ENCODE peak calls at places on chromosomes 2 and 18, in six cellular contexts. One of them, this sample, is unnamed.
A peak's percentile ranks its signal among the peaks of the same experiment; 100 is the strongest.

GRCh38 chr2:206149330-206149729 is 9.9 kb downstream of the NDUFS1 start:
- DNase-seq in mesendoderm: no peak
- DNase-seq in mesenchymal stem cell: no peak
- DNase-seq in H1: no peak
- DNase-seq in trophoblast cell: no peak
- DNase-seq in IMR-90: no peak
- DNase-seq in this sample: no peak

GRCh38 chr2:171991027-171991426 is 8.7 kb upstream of the METAP1D start:
- DNase-seq in trophoblast cell: no peak
- DNase-seq in mesenchymal stem cell: no peak
- DNase-seq in H1: no peak
- DNase-seq in mesendoderm: no peak
- DNase-seq in IMR-90: no peak
- DNase-seq in this sample: no peak

GRCh38 chr18:23239885-23240608 is 104.8 kb downstream of the CABLES1 start:
- DNase-seq in mesendoderm: peak; percentile 74
- DNase-seq in IMR-90: no peak
- DNase-seq in mesenchymal stem cell: no peak
- DNase-seq in trophoblast cell: no peak
- DNase-seq in H1: no peak
- DNase-seq in this sample: no peak

GRCh38 chr2:98295721-98296414 is 50.4 kb upstream of the CNGA3 start:
- DNase-seq in trophoblast cell: no peak
- DNase-seq in IMR-90: no peak
- DNase-seq in H1: no peak
- DNase-seq in mesendoderm: no peak
- DNase-seq in mesenchymal stem cell: no peak
- DNase-seq in this sample: no peak

GRCh38 chr2:83168377-83168776 is 1290.7 kb downstream of the SUCLG1 start:
- DNase-seq in mesenchymal stem cell: no peak
- DNase-seq in IMR-90: no peak
- DNase-seq in mesendoderm: no peak
- DNase-seq in H1: no peak
- DNase-seq in trophoblast cell: no peak
- DNase-seq in this sample: no peak

GRCh38 chr2:57733959-57734358 is 312.6 kb upstream of the VRK2 start:
- DNase-seq in mesenchymal stem cell: no peak
- DNase-seq in mesendoderm: no peak
- DNase-seq in H1: no peak
- DNase-seq in IMR-90: no peak
- DNase-seq in trophoblast cell: no peak
- DNase-seq in this sample: no peak

GRCh38 chr18:59697236-59697932 is at the start of gene CCBE1:
- DNase-seq in mesenchymal stem cell: peak; percentile 64
- DNase-seq in trophoblast cell: peak; percentile 26
- DNase-seq in H1: peak; percentile 96
- DNase-seq in IMR-90: peak; percentile 71
- DNase-seq in mesendoderm: peak; percentile 79
- DNase-seq in this sample: peak; percentile 81

GRCh38 chr2:148130571-148130970 is 109.7 kb downstream of the MBD5 start:
- DNase-seq in H1: no peak
- DNase-seq in IMR-90: peak; percentile 77
- DNase-seq in mesendoderm: no peak
- DNase-seq in mesenchymal stem cell: peak; percentile 38
- DNase-seq in trophoblast cell: no peak
- DNase-seq in this sample: no peak

GRCh38 chr2:61887684-61888303 is 662 bp downstream of the CCT4 start:
- DNase-seq in IMR-90: peak; percentile 36
- DNase-seq in mesenchymal stem cell: peak; percentile 57
- DNase-seq in H1: no peak
- DNase-seq in mesendoderm: peak; percentile 36
- DNase-seq in trophoblast cell: no peak
- DNase-seq in this sample: peak; percentile 8
- H4K8ac ChIP-seq in IMR-90: peak overlapping the region; percentile 81
- H4K8ac ChIP-seq in mesenchymal stem cell: peak overlapping the region; percentile 98
- H4K8ac ChIP-seq in H1: peak overlapping the region; percentile 99
- H4K8ac ChIP-seq in mesendoderm: no peak overlapping the region
- H4K8ac ChIP-seq in trophoblast cell: peak overlapping the region; percentile 98
- H4K8ac ChIP-seq in this sample: no peak overlapping the region

GRCh38 chr2:142065700-142066099 is 65.1 kb downstream of the LRP1B start:
- DNase-seq in H1: no peak
- DNase-seq in IMR-90: no peak
- DNase-seq in trophoblast cell: no peak
- DNase-seq in mesendoderm: no peak
- DNase-seq in mesenchymal stem cell: no peak
- DNase-seq in this sample: no peak

GRCh38 chr2:142061733-142062132 is 69.1 kb downstream of the LRP1B start:
- DNase-seq in mesenchymal stem cell: peak; percentile 4
- DNase-seq in IMR-90: no peak
- DNase-seq in H1: no peak
- DNase-seq in mesendoderm: no peak
- DNase-seq in trophoblast cell: no peak
- DNase-seq in this sample: no peak

GRCh38 chr2:142069489-142069888 is 61.3 kb downstream of the LRP1B start:
- DNase-seq in H1: no peak
- DNase-seq in mesendoderm: no peak
- DNase-seq in IMR-90: no peak
- DNase-seq in mesenchymal stem cell: no peak
- DNase-seq in trophoblast cell: no peak
- DNase-seq in this sample: no peak

GRCh38 chr2:142065156-142065555 is 65.7 kb downstream of the LRP1B start:
- DNase-seq in IMR-90: no peak
- DNase-seq in trophoblast cell: no peak
- DNase-seq in H1: no peak
- DNase-seq in mesenchymal stem cell: no peak
- DNase-seq in mesendoderm: no peak
- DNase-seq in this sample: no peak
- H3K27ac ChIP-seq in IMR-90: no peak overlapping the region
- H3K27ac ChIP-seq in trophoblast cell: no peak overlapping the region
- H3K27ac ChIP-seq in H1: no peak overlapping the region
- H3K27ac ChIP-seq in mesenchymal stem cell: no peak overlapping the region
- H3K27ac ChIP-seq in mesendoderm: no peak overlapping the region
- H3K27ac ChIP-seq in this sample: no peak overlapping the region

DNA sequence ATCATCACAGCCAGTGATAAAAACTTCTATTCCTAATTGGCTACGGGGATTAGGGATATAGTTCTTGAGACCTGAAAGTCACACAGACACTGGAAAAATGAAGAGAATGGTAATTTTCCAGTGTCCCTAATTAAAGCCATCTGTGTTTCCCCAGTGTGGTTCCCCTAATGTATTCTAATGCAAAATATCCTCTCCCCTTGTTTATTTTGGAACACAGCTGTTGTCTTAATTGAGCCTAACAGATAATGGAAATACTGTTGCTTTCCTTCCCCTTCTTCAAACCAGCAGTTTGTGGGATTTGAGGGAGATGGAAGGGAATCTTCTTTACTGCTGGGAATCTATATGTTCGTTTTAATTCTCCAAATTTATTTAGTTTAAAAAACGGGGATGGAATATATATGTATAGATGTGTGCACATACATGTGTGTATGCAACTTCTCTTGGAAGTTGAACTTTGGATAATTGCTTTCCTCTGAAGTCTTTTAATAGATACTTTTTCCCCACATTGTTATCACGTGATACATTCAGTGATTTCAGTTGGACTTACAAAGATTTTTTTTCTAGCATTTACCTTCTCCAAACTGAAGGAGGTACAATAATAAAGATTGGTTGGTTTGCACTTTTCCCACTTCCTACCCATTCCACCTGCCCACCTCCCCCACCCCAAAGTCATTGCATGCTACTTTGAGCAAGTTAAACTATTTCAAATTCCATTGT is 205.9 kb upstream of the FSHR start:
- DNase-seq in mesendoderm: no peak
- DNase-seq in IMR-90: no peak
- DNase-seq in trophoblast cell: no peak
- DNase-seq in H1: no peak
- DNase-seq in mesenchymal stem cell: no peak
- DNase-seq in this sample: no peak
- H3K4me3 ChIP-seq in mesendoderm: no peak overlapping the region
- H3K4me3 ChIP-seq in IMR-90: no peak overlapping the region
- H3K4me3 ChIP-seq in trophoblast cell: no peak overlapping the region
- H3K4me3 ChIP-seq in H1: no peak overlapping the region
- H3K4me3 ChIP-seq in mesenchymal stem cell: no peak overlapping the region
- H3K4me3 ChIP-seq in this sample: no peak overlapping the region

GRCh38 chr18:12779456-12779855 is 76.6 kb downstream of the PSMG2 start:
- DNase-seq in mesendoderm: no peak
- DNase-seq in trophoblast cell: no peak
- DNase-seq in IMR-90: no peak
- DNase-seq in mesenchymal stem cell: no peak
- DNase-seq in H1: peak; percentile 35
- DNase-seq in this sample: no peak
- H4K8ac ChIP-seq in mesendoderm: no peak overlapping the region
- H4K8ac ChIP-seq in trophoblast cell: no peak overlapping the region
- H4K8ac ChIP-seq in IMR-90: no peak overlapping the region
- H4K8ac ChIP-seq in mesenchymal stem cell: no peak overlapping the region
- H4K8ac ChIP-seq in H1: peak overlapping the region; percentile 31
- H4K8ac ChIP-seq in this sample: no peak overlapping the region

DNA sequence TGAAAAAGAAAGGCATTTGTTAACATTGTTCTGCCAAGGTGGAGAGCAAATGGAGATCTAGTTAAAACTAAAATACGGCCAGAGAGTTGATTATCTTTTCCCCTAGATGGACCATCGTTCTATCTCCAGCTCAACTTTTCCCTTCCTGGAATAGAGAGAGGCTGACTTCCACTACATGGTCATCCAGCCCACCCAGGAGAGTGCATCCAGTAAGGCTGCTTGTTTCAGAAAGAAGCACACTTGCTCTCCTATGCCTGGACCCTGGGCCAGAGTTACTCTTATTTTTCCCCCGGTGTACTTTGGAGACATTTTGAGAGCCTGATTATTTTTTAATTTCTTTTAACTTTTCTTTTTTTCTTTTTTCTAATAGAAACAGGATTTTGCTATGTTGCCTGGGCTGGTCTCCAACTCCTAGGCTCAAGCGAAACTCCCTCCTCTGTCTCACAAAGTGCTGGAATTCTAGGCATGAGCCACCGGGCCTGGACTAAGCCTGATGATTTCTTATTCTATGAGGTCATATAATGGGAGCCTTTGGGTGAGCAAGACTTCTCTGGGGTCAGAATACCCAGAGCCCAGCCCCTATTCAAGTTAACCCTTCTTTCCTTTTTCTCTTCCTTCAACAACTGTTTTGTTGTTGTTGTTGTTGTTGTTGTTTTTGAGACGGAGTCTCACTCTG is 62.2 kb downstream of the RPL37A start:
- DNase-seq in mesendoderm: no peak
- DNase-seq in IMR-90: peak; percentile 89
- DNase-seq in trophoblast cell: peak; percentile 10
- DNase-seq in mesenchymal stem cell: no peak
- DNase-seq in H1: no peak
- DNase-seq in this sample: no peak
- H3K27ac ChIP-seq in mesendoderm: no peak overlapping the region
- H3K27ac ChIP-seq in IMR-90: peak overlapping the region; percentile 77
- H3K27ac ChIP-seq in trophoblast cell: no peak overlapping the region
- H3K27ac ChIP-seq in mesenchymal stem cell: peak overlapping the region; percentile 35
- H3K27ac ChIP-seq in H1: no peak overlapping the region
- H3K27ac ChIP-seq in this sample: no peak overlapping the region

GRCh38 chr2:134261398-134262131 is 7.7 kb downstream of the MGAT5 start:
- DNase-seq in IMR-90: no peak
- DNase-seq in trophoblast cell: no peak
- DNase-seq in mesenchymal stem cell: peak; percentile 76
- DNase-seq in H1: no peak
- DNase-seq in mesendoderm: peak; percentile 71
- DNase-seq in this sample: no peak

GRCh38 chr2:134258684-134259408 is 5.0 kb downstream of the MGAT5 start:
- DNase-seq in mesendoderm: no peak
- DNase-seq in mesenchymal stem cell: no peak
- DNase-seq in H1: no peak
- DNase-seq in trophoblast cell: no peak
- DNase-seq in IMR-90: no peak
- DNase-seq in this sample: no peak

GRCh38 chr2:134259571-134259970 is 5.7 kb downstream of the MGAT5 start:
- DNase-seq in trophoblast cell: no peak
- DNase-seq in mesenchymal stem cell: no peak
- DNase-seq in H1: no peak
- DNase-seq in mesendoderm: no peak
- DNase-seq in IMR-90: peak; percentile 14
- DNase-seq in this sample: no peak

GRCh38 chr2:134262666-134263065 is 8.8 kb downstream of the MGAT5 start:
- DNase-seq in IMR-90: no peak
- DNase-seq in mesenchymal stem cell: no peak
- DNase-seq in mesendoderm: no peak
- DNase-seq in trophoblast cell: no peak
- DNase-seq in H1: no peak
- DNase-seq in this sample: no peak

GRCh38 chr2:134260726-134261125 is 6.9 kb downstream of the MGAT5 start:
- DNase-seq in mesenchymal stem cell: peak; percentile 90
- DNase-seq in IMR-90: peak; percentile 90
- DNase-seq in trophoblast cell: no peak
- DNase-seq in H1: no peak
- DNase-seq in mesendoderm: no peak
- DNase-seq in this sample: no peak
- H3K4me3 ChIP-seq in mesenchymal stem cell: no peak overlapping the region
- H3K4me3 ChIP-seq in IMR-90: no peak overlapping the region
- H3K4me3 ChIP-seq in trophoblast cell: no peak overlapping the region
- H3K4me3 ChIP-seq in H1: no peak overlapping the region
- H3K4me3 ChIP-seq in mesendoderm: no peak overlapping the region
- H3K4me3 ChIP-seq in this sample: no peak overlapping the region

DNA sequence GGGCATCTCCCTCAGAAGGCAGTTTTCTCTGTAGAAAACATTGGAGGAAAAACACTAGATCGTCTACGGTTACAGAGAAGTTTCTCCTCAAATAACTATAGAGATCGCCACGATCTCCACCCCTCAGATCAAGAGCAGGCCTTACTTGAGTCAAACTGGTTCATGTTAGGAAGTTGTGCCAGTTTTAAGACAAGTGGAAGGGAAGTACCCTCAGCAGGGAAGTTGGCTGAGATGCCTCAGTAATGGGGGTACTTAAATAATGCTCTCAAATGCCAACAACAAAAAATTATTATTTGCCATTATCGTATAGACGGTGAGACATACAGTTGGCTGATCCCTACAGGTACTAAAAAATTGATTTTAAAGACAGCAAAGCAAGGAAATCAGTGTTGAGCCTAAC is 8.2 kb upstream of the SMAD7 start:
- DNase-seq in trophoblast cell: no peak
- DNase-seq in mesenchymal stem cell: no peak
- DNase-seq in H1: no peak
- DNase-seq in mesendoderm: no peak
- DNase-seq in IMR-90: no peak
- DNase-seq in this sample: no peak
- H4K8ac ChIP-seq in trophoblast cell: no peak overlapping the region
- H4K8ac ChIP-seq in mesenchymal stem cell: no peak overlapping the region
- H4K8ac ChIP-seq in H1: no peak overlapping the region
- H4K8ac ChIP-seq in mesendoderm: no peak overlapping the region
- H4K8ac ChIP-seq in IMR-90: no peak overlapping the region
- H4K8ac ChIP-seq in this sample: no peak overlapping the region

DNA sequence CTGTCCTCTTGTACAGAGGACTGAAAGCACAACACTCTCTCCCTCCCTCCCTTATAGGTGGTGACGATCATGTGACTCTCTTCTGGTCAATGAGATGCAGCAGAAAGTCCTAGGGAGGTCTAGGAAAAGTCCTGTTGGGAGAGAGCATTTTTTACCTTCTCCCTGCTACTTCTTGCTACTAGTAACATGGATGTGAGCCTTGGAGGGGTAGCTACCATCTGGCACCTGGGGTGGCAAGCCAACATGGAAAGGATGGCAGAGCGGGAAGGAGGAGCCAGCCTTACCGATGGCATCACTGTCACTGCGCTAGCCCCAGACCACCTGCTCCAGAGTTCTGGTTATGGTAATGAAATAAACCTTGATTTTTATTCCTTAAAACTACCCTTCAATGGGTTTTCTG is 107.0 kb downstream of the MSH2 start:
- DNase-seq in trophoblast cell: no peak
- DNase-seq in IMR-90: no peak
- DNase-seq in H1: no peak
- DNase-seq in mesenchymal stem cell: no peak
- DNase-seq in mesendoderm: no peak
- DNase-seq in this sample: no peak
- H3K27ac ChIP-seq in trophoblast cell: no peak overlapping the region
- H3K27ac ChIP-seq in IMR-90: no peak overlapping the region
- H3K27ac ChIP-seq in H1: no peak overlapping the region
- H3K27ac ChIP-seq in mesenchymal stem cell: no peak overlapping the region
- H3K27ac ChIP-seq in mesendoderm: no peak overlapping the region
- H3K27ac ChIP-seq in this sample: no peak overlapping the region